ENCODE peak calls at places on chromosome 17, in five cellular contexts. E, V, R, Y and A are unnamed samples.

GRCh38 chr17:31013844-31014243 is 43.0 kb downstream of the RNF135 start:
- DNase-seq in V (no peak), Y (no peak), R (no peak), E (no peak), A (no peak)

GRCh38 chr17:43723697-43724359 is 34.8 kb downstream of the SOST start:
- DNase-seq in R (no peak), E (no peak), V (peak; percentile 81), Y (no peak), A (peak; percentile 56)

GRCh38 chr17:68437979-68438877 is 19.1 kb downstream of the WIPI1 start:
- DNase-seq in E (no peak), V (no peak), Y (peak; percentile 42), R (no peak), A (no peak)

GRCh38 chr17:42180411-42180921 is 476 bp downstream of the KCNH4 start:
- DNase-seq in E (no peak), R (no peak), Y (no peak), V (no peak), A (peak; percentile 25)

GRCh38 chr17:7043195-7043543 is 723 bp downstream of the SLC16A11 start:
- DNase-seq in V (no peak), E (no peak), Y (no peak), R (no peak), A (no peak)

GRCh38 chr17:63116228-63116627 is 150.2 kb downstream of the TANC2 start:
- DNase-seq in R (no peak), E (no peak), V (no peak), Y (no peak), A (no peak)

GRCh38 chr17:76986318-76986717 is 118.1 kb downstream of the MGAT5B start:
- DNase-seq in V (no peak), Y (no peak), R (no peak), E (no peak), A (no peak)

GRCh38 chr17:17783825-17784598 is 52.8 kb downstream of the SREBF1 start:
- DNase-seq in Y (no peak), V (no peak), R (peak; percentile 72), E (no peak), A (peak; percentile 71)

GRCh38 chr17:82328994-82329507 is 4.5 kb downstream of the SECTM1 start:
- DNase-seq in R (no peak), Y (no peak), E (no peak), V (no peak), A (no peak)

GRCh38 chr17:42248351-42249179 is 27.6 kb downstream of the STAT5B start:
- DNase-seq in Y (peak; percentile 72), R (peak; percentile 36), E (no peak), V (no peak), A (no peak)

GRCh38 chr17:973053-973452 is 6.5 kb downstream of the NXN start:
- DNase-seq in Y (no peak), R (no peak), V (peak; percentile 97), E (peak; percentile 92), A (no peak)

GRCh38 chr17:9202572-9202971 is 181.3 kb downstream of the NTN1 start:
- DNase-seq in Y (no peak), E (no peak), R (no peak), V (no peak), A (no peak)

GRCh38 chr17:48725005-48725293 is 2.0 kb downstream of the PRAC2 start:
- DNase-seq in E (no peak), R (no peak), V (no peak), Y (no peak), A (no peak)

GRCh38 chr17:57869599-57870282 is 19.9 kb upstream of the MRPS23 start:
- DNase-seq in R (peak; percentile 53), V (no peak), E (no peak), Y (no peak), A (no peak)

GRCh38 chr17:42484304-42484703 is 25.6 kb downstream of the ATP6V0A1 start:
- DNase-seq in V (no peak), E (no peak), Y (peak; percentile 38), R (no peak), A (no peak)

GRCh38 chr17:17528696-17529652 is 32.8 kb upstream of the RASD1 start:
- DNase-seq in V (no peak), R (no peak), Y (no peak), E (no peak), A (no peak)

GRCh38 chr17:9886141-9886930 is 18.7 kb downstream of the RCVRN start:
- DNase-seq in V (no peak), R (no peak), Y (no peak), E (no peak), A (no peak)

GRCh38 chr17:78990349-78991016 is 10.8 kb upstream of the LGALS3BP start:
- DNase-seq in E (no peak), Y (no peak), V (no peak), R (no peak), A (no peak)

GRCh38 chr17:82524540-82524939 is 5.0 kb downstream of the FOXK2 start:
- DNase-seq in Y (no peak), E (no peak), V (no peak), R (no peak), A (no peak)

GRCh38 chr17:38897176-38897575 is 27.3 kb downstream of the LASP1 start:
- DNase-seq in V (no peak), Y (no peak), R (no peak), E (no peak), A (no peak)
- TF ChIP-seq CTCF in V (no peak), Y (no peak), R (no peak), E (no peak), A (no peak)

DNA sequence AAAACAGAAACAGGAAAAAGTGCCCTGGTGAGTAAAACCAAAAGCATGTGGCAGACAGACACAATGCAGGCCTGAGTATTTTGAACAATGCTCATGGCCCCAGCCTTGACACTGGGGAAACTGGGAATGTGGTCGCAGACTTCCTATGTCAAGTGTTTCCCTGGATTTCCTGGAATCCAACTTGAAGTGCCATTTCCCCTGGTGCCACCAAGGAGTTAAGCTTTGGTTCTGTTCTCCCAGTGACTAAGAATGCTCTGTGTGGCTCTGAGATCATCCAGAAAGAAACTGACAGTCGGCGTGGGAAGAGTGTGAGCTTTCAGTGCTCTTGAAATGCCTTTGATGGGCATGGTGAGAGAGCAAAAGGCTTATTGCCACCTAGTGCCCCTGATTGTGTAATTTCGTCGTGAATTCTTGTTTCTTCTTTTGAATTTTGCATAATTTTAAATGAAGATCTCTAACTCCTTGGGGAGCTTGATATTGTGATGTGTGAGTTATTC is 96.0 kb downstream of the YPEL2 start:
- DNase-seq in R (no peak), V (no peak), E (no peak), Y (no peak), A (no peak)
- TF ChIP-seq CTCF in R (no peak), V (no peak), E (no peak), Y (no peak), A (no peak)

GRCh38 chr17:65185686-65186382 is 48.7 kb downstream of the RGS9 start:
- DNase-seq in Y (no peak), R (no peak), V (no peak), E (no peak), A (no peak)
- TF ChIP-seq CTCF in Y (no peak), R (no peak), V (no peak), E (no peak), A (no peak)

GRCh38 chr17:80279895-80280294 is 19.2 kb downstream of the RNF213 start:
- DNase-seq in R (peak; percentile 92), E (no peak), Y (no peak), V (no peak), A (no peak)
- TF ChIP-seq CTCF in R (peak; percentile 41), E (no peak), Y (no peak), V (no peak), A (no peak)

GRCh38 chr17:45894022-45894784 is at the start of gene MAPT:
- DNase-seq in Y (peak; percentile 82), R (peak; percentile 61), V (peak; percentile 54), E (peak; percentile 15), A (peak; percentile 94)

GRCh38 chr17:45886852-45887251 is 7.5 kb upstream of the MAPT start:
- DNase-seq in E (no peak), V (no peak), Y (no peak), R (no peak), A (no peak)

GRCh38 chr17:45893725-45894021 is 681 bp upstream of the MAPT start:
- DNase-seq in R (no peak), Y (no peak), V (no peak), E (no peak), A (no peak)

GRCh38 chr17:45888392-45888791 is 6.0 kb upstream of the MAPT start:
- DNase-seq in R (no peak), E (no peak), V (no peak), Y (no peak), A (no peak)

DNA sequence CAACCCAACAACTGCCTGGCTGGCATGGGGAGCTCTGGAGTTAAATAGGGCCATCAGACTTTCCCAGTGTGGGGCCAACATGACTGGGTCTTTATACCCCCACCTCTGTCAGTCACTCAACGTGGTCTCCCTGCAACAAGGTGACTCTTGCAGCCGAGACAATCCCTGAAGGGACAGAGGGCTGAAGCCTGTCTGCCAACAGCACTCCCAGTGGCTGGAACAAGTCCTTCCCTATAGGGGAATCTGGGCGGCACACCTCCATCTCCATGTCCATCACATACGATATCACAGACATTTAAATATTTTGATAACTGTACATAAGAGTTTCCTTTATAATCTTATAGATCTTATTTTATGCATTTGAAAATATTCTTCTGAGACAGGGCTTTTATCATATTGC is 4.8 kb upstream of the MAPT start:
- DNase-seq in V (no peak), E (no peak), R (no peak), Y (no peak), A (peak; percentile 11)
- TF ChIP-seq CTCF in V (no peak), E (peak; percentile 28), R (no peak), Y (no peak), A (no peak)